ENCODE peak calls at places on chromosomes 7 and 10, in four cellular contexts. One of them, this sample, is unnamed.

GRCh38 chr7:71683382-71683781 is 551.4 kb downstream of the GALNT17 start:
- DNase-seq in MM.1S: no peak
- DNase-seq in HCT116: no peak
- DNase-seq in CD4-positive, alpha-beta T cell: no peak
- DNase-seq in this sample: no peak

GRCh38 chr7:27145167-27145883 is 1.8 kb upstream of the HOXA5 start:
- DNase-seq in MM.1S: no peak
- DNase-seq in HCT116: no peak
- DNase-seq in CD4-positive, alpha-beta T cell: no peak
- DNase-seq in this sample: no peak

GRCh38 chr10:100866575-100867098 is 46.1 kb upstream of the SLF2 start:
- DNase-seq in MM.1S: no peak
- DNase-seq in HCT116: no peak
- DNase-seq in CD4-positive, alpha-beta T cell: no peak
- DNase-seq in this sample: no peak

GRCh38 chr10:78981970-78982281 is 86.8 kb upstream of the ZMIZ1 start:
- DNase-seq in MM.1S: no peak
- DNase-seq in HCT116: no peak
- DNase-seq in CD4-positive, alpha-beta T cell: no peak
- DNase-seq in this sample: peak

GRCh38 chr10:99279626-99280111 is 44.0 kb upstream of the HPSE2 start:
- DNase-seq in MM.1S: no peak
- DNase-seq in HCT116: no peak
- DNase-seq in CD4-positive, alpha-beta T cell: no peak
- DNase-seq in this sample: no peak

GRCh38 chr10:3807928-3808496 is 23.0 kb upstream of the KLF6 start:
- DNase-seq in MM.1S: no peak
- DNase-seq in HCT116: no peak
- DNase-seq in CD4-positive, alpha-beta T cell: no peak
- DNase-seq in this sample: peak

GRCh38 chr7:7641129-7641663 is 644 bp downstream of the UMAD1 start:
- DNase-seq in MM.1S: no peak
- DNase-seq in HCT116: peak
- DNase-seq in CD4-positive, alpha-beta T cell: no peak
- DNase-seq in this sample: no peak

GRCh38 chr7:24508301-24508700 is 65.0 kb upstream of the PALS2 start:
- DNase-seq in MM.1S: no peak
- DNase-seq in HCT116: no peak
- DNase-seq in CD4-positive, alpha-beta T cell: no peak
- DNase-seq in this sample: no peak

GRCh38 chr10:73808021-73808815 is 3.2 kb downstream of the NDST2 start:
- DNase-seq in MM.1S: no peak
- DNase-seq in HCT116: no peak
- DNase-seq in CD4-positive, alpha-beta T cell: no peak
- DNase-seq in this sample: no peak

GRCh38 chr7:96388620-96389383 is 66.9 kb upstream of the SLC25A13 start:
- DNase-seq in MM.1S: no peak
- DNase-seq in HCT116: no peak
- DNase-seq in CD4-positive, alpha-beta T cell: no peak
- DNase-seq in this sample: no peak
- H3K27ac ChIP-seq in MM.1S: no peak
- H3K27ac ChIP-seq in HCT116: no peak
- H3K27ac ChIP-seq in CD4-positive, alpha-beta T cell: no peak
- H3K27ac ChIP-seq in this sample: no peak

GRCh38 chr7:28684729-28685211 is 272.5 kb downstream of the CREB5 start:
- DNase-seq in MM.1S: no peak
- DNase-seq in HCT116: no peak
- DNase-seq in CD4-positive, alpha-beta T cell: no peak
- DNase-seq in this sample: no peak
- H3K27ac ChIP-seq in MM.1S: no peak
- H3K27ac ChIP-seq in HCT116: no peak
- H3K27ac ChIP-seq in CD4-positive, alpha-beta T cell: no peak
- H3K27ac ChIP-seq in this sample: peak

GRCh38 chr10:6278519-6279120 is 75.9 kb downstream of the PFKFB3 start:
- DNase-seq in MM.1S: no peak
- DNase-seq in HCT116: no peak
- DNase-seq in CD4-positive, alpha-beta T cell: no peak
- DNase-seq in this sample: no peak
- H3K27ac ChIP-seq in MM.1S: no peak
- H3K27ac ChIP-seq in HCT116: no peak
- H3K27ac ChIP-seq in CD4-positive, alpha-beta T cell: no peak
- H3K27ac ChIP-seq in this sample: no peak

DNA sequence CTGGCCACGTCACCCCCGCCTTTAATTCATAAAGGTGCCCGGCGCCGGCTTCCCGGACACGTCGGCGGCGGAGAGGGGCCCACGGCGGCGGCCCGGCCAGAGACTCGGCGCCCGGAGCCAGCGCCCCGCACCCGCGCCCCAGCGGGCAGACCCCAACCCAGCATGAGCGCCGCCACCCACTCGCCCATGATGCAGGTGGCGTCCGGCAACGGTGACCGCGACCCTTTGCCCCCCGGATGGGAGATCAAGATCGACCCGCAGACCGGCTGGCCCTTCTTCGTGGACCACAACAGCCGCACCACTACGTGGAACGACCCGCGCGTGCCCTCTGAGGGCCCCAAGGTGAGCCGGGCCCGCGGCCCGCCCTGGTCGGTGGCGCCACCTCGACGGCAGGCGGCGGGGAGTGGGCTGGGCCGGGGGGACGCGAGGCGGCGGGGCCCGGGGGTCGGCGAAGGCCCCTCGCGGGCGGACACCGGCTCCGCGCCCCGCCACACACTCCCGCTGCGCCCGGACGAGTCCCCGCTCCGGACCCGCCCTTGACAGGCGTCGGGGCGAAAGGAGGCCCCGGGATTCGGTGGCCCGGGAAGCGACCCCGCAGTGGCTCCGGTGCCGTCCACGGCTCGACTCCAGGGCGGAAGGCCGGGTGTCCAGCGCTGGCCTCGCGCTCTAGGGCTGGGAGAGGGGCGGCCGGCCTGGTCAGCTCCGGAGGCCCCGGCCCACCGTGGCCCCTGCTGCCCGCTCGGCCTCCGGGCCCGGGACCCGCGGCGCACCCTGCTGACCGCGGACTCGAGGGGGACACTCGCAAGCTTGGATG is 541 bp downstream of the BAG3 start:
- DNase-seq in MM.1S: peak
- DNase-seq in HCT116: no peak
- DNase-seq in CD4-positive, alpha-beta T cell: peak
- DNase-seq in this sample: no peak
- H3K27ac ChIP-seq in MM.1S: peak
- H3K27ac ChIP-seq in HCT116: peak
- H3K27ac ChIP-seq in CD4-positive, alpha-beta T cell: peak
- H3K27ac ChIP-seq in this sample: peak